ENCODE peak calls at places on chromosomes 7 and 10, in seven cellular contexts. One of them, this sample, is unnamed.

GRCh38 chr10:12723240-12723639 is 278.3 kb downstream of the CCDC3 start:
- DNase-seq in GM23338: no peak
- DNase-seq in GM23248: no peak
- DNase-seq in SK-N-SH: peak; percentile 42
- DNase-seq in neural progenitor cell: no peak
- DNase-seq in hepatocyte: no peak
- DNase-seq in MM.1S: no peak
- DNase-seq in this sample: no peak

GRCh38 chr7:158393926-158394625 is 193.5 kb downstream of the PTPRN2 start:
- DNase-seq in GM23338: no peak
- DNase-seq in GM23248: no peak
- DNase-seq in SK-N-SH: no peak
- DNase-seq in neural progenitor cell: no peak
- DNase-seq in hepatocyte: no peak
- DNase-seq in MM.1S: no peak
- DNase-seq in this sample: no peak

GRCh38 chr7:72465521-72465920 is 53.4 kb upstream of the CALN1 start:
- DNase-seq in GM23338: no peak
- DNase-seq in GM23248: no peak
- DNase-seq in SK-N-SH: no peak
- DNase-seq in neural progenitor cell: no peak
- DNase-seq in hepatocyte: no peak
- DNase-seq in MM.1S: no peak
- DNase-seq in this sample: no peak

GRCh38 chr10:113053881-113054280 is 103.8 kb downstream of the TCF7L2 start:
- DNase-seq in GM23338: peak; percentile 95
- DNase-seq in GM23248: peak; percentile 56
- DNase-seq in SK-N-SH: no peak
- DNase-seq in neural progenitor cell: peak; percentile 75
- DNase-seq in hepatocyte: no peak
- DNase-seq in MM.1S: no peak
- DNase-seq in this sample: no peak

GRCh38 chr7:54542920-54543539 is 855 bp downstream of the VSTM2A start:
- DNase-seq in GM23338: peak; percentile 71
- DNase-seq in GM23248: peak; percentile 42
- DNase-seq in SK-N-SH: peak; percentile 58
- DNase-seq in neural progenitor cell: peak; percentile 81
- DNase-seq in hepatocyte: peak; percentile 65
- DNase-seq in MM.1S: peak; percentile 13
- DNase-seq in this sample: no peak

GRCh38 chr7:141585592-141586510 is 34.6 kb downstream of the AGK start:
- DNase-seq in GM23338: no peak
- DNase-seq in GM23248: peak; percentile 90
- DNase-seq in SK-N-SH: no peak
- DNase-seq in neural progenitor cell: no peak
- DNase-seq in hepatocyte: no peak
- DNase-seq in MM.1S: no peak
- DNase-seq in this sample: no peak

GRCh38 chr10:88880287-88881094 is 446 bp downstream of the STAMBPL1 start:
- DNase-seq in GM23338: peak; percentile 87
- DNase-seq in GM23248: peak; percentile 93
- DNase-seq in SK-N-SH: peak; percentile 87
- DNase-seq in neural progenitor cell: peak; percentile 84
- DNase-seq in hepatocyte: peak; percentile 86
- DNase-seq in MM.1S: peak; percentile 91
- DNase-seq in this sample: peak; percentile 51

GRCh38 chr10:62911210-62911963 is 95.2 kb upstream of the EGR2 start:
- DNase-seq in GM23338: peak; percentile 77
- DNase-seq in GM23248: peak; percentile 19
- DNase-seq in SK-N-SH: no peak
- DNase-seq in neural progenitor cell: peak; percentile 84
- DNase-seq in hepatocyte: no peak
- DNase-seq in MM.1S: no peak
- DNase-seq in this sample: no peak

GRCh38 chr7:100100420-100101015 is 679 bp downstream of the MCM7 start:
- DNase-seq in GM23338: peak; percentile 96
- DNase-seq in GM23248: peak; percentile 98
- DNase-seq in SK-N-SH: peak; percentile 96
- DNase-seq in neural progenitor cell: peak; percentile 97
- DNase-seq in hepatocyte: peak; percentile 97
- DNase-seq in MM.1S: peak; percentile 93
- DNase-seq in this sample: peak; percentile 92

GRCh38 chr7:5694221-5694754 is 87.2 kb downstream of the RNF216 start:
- DNase-seq in GM23338: no peak
- DNase-seq in GM23248: peak; percentile 94
- DNase-seq in SK-N-SH: no peak
- DNase-seq in neural progenitor cell: no peak
- DNase-seq in hepatocyte: no peak
- DNase-seq in MM.1S: no peak
- DNase-seq in this sample: no peak

GRCh38 chr7:5693529-5693928 is 87.9 kb downstream of the RNF216 start:
- DNase-seq in GM23338: peak; percentile 14
- DNase-seq in GM23248: peak; percentile 62
- DNase-seq in SK-N-SH: no peak
- DNase-seq in neural progenitor cell: no peak
- DNase-seq in hepatocyte: no peak
- DNase-seq in MM.1S: peak; percentile 29
- DNase-seq in this sample: no peak

GRCh38 chr7:5692112-5692844 is 89.2 kb downstream of the RNF216 start:
- DNase-seq in GM23338: no peak
- DNase-seq in GM23248: peak; percentile 99
- DNase-seq in SK-N-SH: peak; percentile 54
- DNase-seq in neural progenitor cell: no peak
- DNase-seq in hepatocyte: peak; percentile 80
- DNase-seq in MM.1S: no peak
- DNase-seq in this sample: no peak

GRCh38 chr7:5691536-5692090 is 89.8 kb downstream of the RNF216 start:
- DNase-seq in GM23338: no peak
- DNase-seq in GM23248: peak; percentile 37
- DNase-seq in SK-N-SH: no peak
- DNase-seq in neural progenitor cell: no peak
- DNase-seq in hepatocyte: no peak
- DNase-seq in MM.1S: no peak
- DNase-seq in this sample: no peak

DNA sequence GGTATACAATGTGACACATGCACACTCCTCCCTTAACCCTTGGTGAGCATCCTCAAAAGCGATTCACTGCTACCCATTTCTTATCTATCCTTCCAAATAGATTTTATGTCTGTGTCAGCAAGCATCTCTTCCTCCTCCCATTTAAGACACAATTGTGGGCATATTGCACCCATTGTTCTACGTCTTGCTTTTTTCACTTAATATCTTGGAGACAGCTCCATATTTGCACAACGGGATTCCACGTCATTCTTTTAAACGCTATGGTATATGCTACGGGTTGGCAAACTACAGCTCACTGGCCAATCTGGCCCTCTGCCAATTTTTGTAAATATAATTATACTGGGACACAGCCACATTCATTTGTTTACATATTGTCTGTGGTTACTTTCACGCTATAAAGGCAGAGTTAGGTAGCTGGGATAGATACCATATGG is 88.6 kb downstream of the RNF216 start:
- DNase-seq in GM23338: no peak
- DNase-seq in GM23248: peak; percentile 85
- DNase-seq in SK-N-SH: peak; percentile 67
- DNase-seq in neural progenitor cell: no peak
- DNase-seq in hepatocyte: no peak
- DNase-seq in MM.1S: no peak
- DNase-seq in this sample: no peak
- TF ChIP-seq EZH2phosphoT487 in GM23338: no peak
- TF ChIP-seq EZH2phosphoT487 in GM23248: no peak
- TF ChIP-seq EZH2phosphoT487 in SK-N-SH: no peak
- TF ChIP-seq EZH2phosphoT487 in neural progenitor cell: no peak
- TF ChIP-seq EZH2phosphoT487 in hepatocyte: no peak
- TF ChIP-seq EZH2phosphoT487 in MM.1S: no peak
- TF ChIP-seq EZH2phosphoT487 in this sample: no peak

GRCh38 chr7:29194206-29194593 is 375 bp upstream of the CHN2 start:
- DNase-seq in GM23338: peak; percentile 62
- DNase-seq in GM23248: peak; percentile 10
- DNase-seq in SK-N-SH: no peak
- DNase-seq in neural progenitor cell: peak; percentile 72
- DNase-seq in hepatocyte: peak; percentile 45
- DNase-seq in MM.1S: no peak
- DNase-seq in this sample: no peak

GRCh38 chr7:29197916-29198315 is 3.3 kb downstream of the CHN2 start:
- DNase-seq in GM23338: no peak
- DNase-seq in GM23248: no peak
- DNase-seq in SK-N-SH: no peak
- DNase-seq in neural progenitor cell: no peak
- DNase-seq in hepatocyte: no peak
- DNase-seq in MM.1S: no peak
- DNase-seq in this sample: no peak

GRCh38 chr7:29196971-29197370 is 2.4 kb downstream of the CHN2 start:
- DNase-seq in GM23338: no peak
- DNase-seq in GM23248: no peak
- DNase-seq in SK-N-SH: no peak
- DNase-seq in neural progenitor cell: no peak
- DNase-seq in hepatocyte: no peak
- DNase-seq in MM.1S: peak; percentile 42
- DNase-seq in this sample: no peak

GRCh38 chr7:29194594-29195417 is at the start of gene CHN2:
- DNase-seq in GM23338: peak; percentile 85
- DNase-seq in GM23248: peak; percentile 52
- DNase-seq in SK-N-SH: peak; percentile 90
- DNase-seq in neural progenitor cell: peak; percentile 84
- DNase-seq in hepatocyte: peak; percentile 79
- DNase-seq in MM.1S: peak; percentile 76
- DNase-seq in this sample: no peak

DNA sequence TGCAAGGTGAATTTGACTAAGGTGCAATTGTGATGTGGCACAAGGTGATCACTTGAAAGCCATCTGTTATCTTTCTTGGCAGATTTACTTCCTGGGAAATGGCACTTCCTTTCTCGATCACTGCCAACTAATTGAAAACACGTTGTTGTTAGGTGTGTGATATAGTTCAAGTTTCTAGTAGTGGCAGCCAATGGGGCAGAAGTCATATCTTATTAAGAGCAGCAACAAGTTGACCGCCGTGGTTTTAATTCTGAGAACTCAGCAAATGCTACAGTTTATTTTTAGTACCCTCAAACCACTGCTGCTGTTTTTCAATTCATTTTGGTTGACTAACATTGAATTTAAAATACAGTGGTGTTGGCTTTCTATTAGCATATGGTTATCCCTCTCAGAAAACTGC is 1.6 kb downstream of the CHN2 start:
- DNase-seq in GM23338: no peak
- DNase-seq in GM23248: no peak
- DNase-seq in SK-N-SH: no peak
- DNase-seq in neural progenitor cell: no peak
- DNase-seq in hepatocyte: no peak
- DNase-seq in MM.1S: peak; percentile 83
- DNase-seq in this sample: no peak
- H3K4me3 ChIP-seq in GM23338: peak overlapping the region; percentile 76
- H3K4me3 ChIP-seq in GM23248: no peak overlapping the region
- H3K4me3 ChIP-seq in SK-N-SH: no peak overlapping the region
- H3K4me3 ChIP-seq in neural progenitor cell: no peak overlapping the region
- H3K4me3 ChIP-seq in hepatocyte: no peak overlapping the region
- H3K4me3 ChIP-seq in MM.1S: peak overlapping the region; percentile 86
- H3K4me3 ChIP-seq in this sample: no peak overlapping the region

DNA sequence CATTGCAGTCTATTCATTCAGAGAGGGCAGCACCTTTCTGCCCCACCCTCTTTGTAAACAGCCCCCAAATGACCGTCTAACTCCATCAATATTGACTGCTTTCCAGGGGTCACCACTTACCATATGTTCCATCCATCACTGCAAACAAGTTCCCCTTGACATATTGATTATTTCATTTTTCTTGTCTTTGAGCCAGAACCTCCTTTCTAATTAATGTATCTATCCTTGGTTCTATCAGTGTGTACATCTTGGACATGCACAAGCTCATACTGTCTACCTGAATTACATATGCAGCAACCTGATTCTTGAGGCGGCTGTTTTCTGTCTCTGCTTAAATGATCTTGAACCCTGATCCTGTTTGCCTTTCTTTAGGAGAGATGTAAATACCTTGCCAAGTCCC is 44.1 kb upstream of the PTER start:
- DNase-seq in GM23338: no peak
- DNase-seq in GM23248: no peak
- DNase-seq in SK-N-SH: no peak
- DNase-seq in neural progenitor cell: no peak
- DNase-seq in hepatocyte: no peak
- DNase-seq in MM.1S: no peak
- DNase-seq in this sample: no peak
- TF ChIP-seq EZH2phosphoT487 in GM23338: no peak
- TF ChIP-seq EZH2phosphoT487 in GM23248: no peak
- TF ChIP-seq EZH2phosphoT487 in SK-N-SH: no peak
- TF ChIP-seq EZH2phosphoT487 in neural progenitor cell: no peak
- TF ChIP-seq EZH2phosphoT487 in hepatocyte: no peak
- TF ChIP-seq EZH2phosphoT487 in MM.1S: no peak
- TF ChIP-seq EZH2phosphoT487 in this sample: no peak

DNA sequence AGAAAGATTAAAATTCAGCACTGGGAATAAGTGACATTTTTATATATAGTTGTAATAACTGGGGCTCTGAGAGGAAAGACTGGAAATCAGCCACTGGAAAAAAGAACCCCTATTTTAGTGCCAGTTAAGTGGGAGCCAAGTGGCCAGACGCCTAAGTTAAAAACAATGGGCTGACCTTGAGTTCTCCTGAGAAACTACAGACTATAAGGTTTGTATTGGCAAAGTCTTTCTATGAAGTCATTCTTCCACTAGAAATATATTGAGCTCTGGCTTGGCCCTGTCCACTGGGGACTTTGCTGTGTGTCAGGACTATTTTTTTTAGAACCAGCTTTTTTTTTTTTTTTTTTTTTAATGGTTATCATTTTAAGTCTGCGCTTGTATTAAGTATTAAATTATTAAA is 210.6 kb upstream of the FZD8 start:
- DNase-seq in GM23338: no peak
- DNase-seq in GM23248: no peak
- DNase-seq in SK-N-SH: no peak
- DNase-seq in neural progenitor cell: no peak
- DNase-seq in hepatocyte: no peak
- DNase-seq in MM.1S: no peak
- DNase-seq in this sample: no peak
- H3K4me3 ChIP-seq in GM23338: no peak overlapping the region
- H3K4me3 ChIP-seq in GM23248: no peak overlapping the region
- H3K4me3 ChIP-seq in SK-N-SH: no peak overlapping the region
- H3K4me3 ChIP-seq in neural progenitor cell: no peak overlapping the region
- H3K4me3 ChIP-seq in hepatocyte: no peak overlapping the region
- H3K4me3 ChIP-seq in MM.1S: no peak overlapping the region
- H3K4me3 ChIP-seq in this sample: no peak overlapping the region

GRCh38 chr7:108417926-108418325 is 38.3 kb downstream of the NRCAM start:
- DNase-seq in GM23338: no peak
- DNase-seq in GM23248: no peak
- DNase-seq in SK-N-SH: no peak
- DNase-seq in neural progenitor cell: no peak
- DNase-seq in hepatocyte: no peak
- DNase-seq in MM.1S: no peak
- DNase-seq in this sample: no peak

GRCh38 chr7:108415821-108416536 is 40.3 kb downstream of the NRCAM start:
- DNase-seq in GM23338: no peak
- DNase-seq in GM23248: peak; percentile 84
- DNase-seq in SK-N-SH: peak; percentile 58
- DNase-seq in neural progenitor cell: peak; percentile 20
- DNase-seq in hepatocyte: no peak
- DNase-seq in MM.1S: peak; percentile 93
- DNase-seq in this sample: no peak

GRCh38 chr7:108418941-108419340 is 37.3 kb downstream of the NRCAM start:
- DNase-seq in GM23338: no peak
- DNase-seq in GM23248: no peak
- DNase-seq in SK-N-SH: no peak
- DNase-seq in neural progenitor cell: no peak
- DNase-seq in hepatocyte: no peak
- DNase-seq in MM.1S: no peak
- DNase-seq in this sample: no peak

GRCh38 chr7:108419961-108420360 is 36.3 kb downstream of the NRCAM start:
- DNase-seq in GM23338: no peak
- DNase-seq in GM23248: no peak
- DNase-seq in SK-N-SH: no peak
- DNase-seq in neural progenitor cell: no peak
- DNase-seq in hepatocyte: no peak
- DNase-seq in MM.1S: no peak
- DNase-seq in this sample: no peak

GRCh38 chr7:108417144-108417543 is 39.1 kb downstream of the NRCAM start:
- DNase-seq in GM23338: no peak
- DNase-seq in GM23248: no peak
- DNase-seq in SK-N-SH: no peak
- DNase-seq in neural progenitor cell: no peak
- DNase-seq in hepatocyte: no peak
- DNase-seq in MM.1S: no peak
- DNase-seq in this sample: no peak
- TF ChIP-seq EZH2phosphoT487 in GM23338: no peak
- TF ChIP-seq EZH2phosphoT487 in GM23248: no peak
- TF ChIP-seq EZH2phosphoT487 in SK-N-SH: no peak
- TF ChIP-seq EZH2phosphoT487 in neural progenitor cell: no peak
- TF ChIP-seq EZH2phosphoT487 in hepatocyte: no peak
- TF ChIP-seq EZH2phosphoT487 in MM.1S: no peak
- TF ChIP-seq EZH2phosphoT487 in this sample: no peak

This sample was measured in HCT116.